ENCODE peak calls at places on chromosomes 2 and 18, in eight cellular contexts. One of them, this sample, is unnamed.

GRCh38 chr18:50614838-50615237 is 55.0 kb downstream of the MAPK4 start:
- DNase-seq in brain microvascular endothelial cell: no peak
- DNase-seq in M059J: no peak
- DNase-seq in progenitor cell of endocrine pancreas: no peak
- DNase-seq in memory B cell: no peak
- DNase-seq in activated CD4-positive, alpha-beta T cell treated with anti-CD3 and anti-CD28 coated beads for 1 hour: no peak
- DNase-seq in colonic mucosa: no peak
- DNase-seq in Calu3: peak
- DNase-seq in this sample: no peak

GRCh38 chr2:3483227-3483985 is 35.9 kb downstream of the ADI1 start:
- DNase-seq in brain microvascular endothelial cell: no peak
- DNase-seq in M059J: no peak
- DNase-seq in progenitor cell of endocrine pancreas: no peak
- DNase-seq in memory B cell: no peak
- DNase-seq in activated CD4-positive, alpha-beta T cell treated with anti-CD3 and anti-CD28 coated beads for 1 hour: no peak
- DNase-seq in colonic mucosa: no peak
- DNase-seq in Calu3: no peak
- DNase-seq in this sample: peak

GRCh38 chr2:119433636-119434327 is 2.1 kb downstream of the TMEM37 start:
- DNase-seq in brain microvascular endothelial cell: no peak
- DNase-seq in M059J: no peak
- DNase-seq in progenitor cell of endocrine pancreas: no peak
- DNase-seq in memory B cell: no peak
- DNase-seq in activated CD4-positive, alpha-beta T cell treated with anti-CD3 and anti-CD28 coated beads for 1 hour: no peak
- DNase-seq in colonic mucosa: peak
- DNase-seq in Calu3: no peak
- DNase-seq in this sample: no peak

GRCh38 chr2:178394816-178395215 is 56.2 kb downstream of the PRKRA start:
- DNase-seq in brain microvascular endothelial cell: no peak
- DNase-seq in M059J: no peak
- DNase-seq in progenitor cell of endocrine pancreas: no peak
- DNase-seq in memory B cell: no peak
- DNase-seq in activated CD4-positive, alpha-beta T cell treated with anti-CD3 and anti-CD28 coated beads for 1 hour: no peak
- DNase-seq in colonic mucosa: no peak
- DNase-seq in Calu3: no peak
- DNase-seq in this sample: no peak

GRCh38 chr2:26503238-26503880 is 25.4 kb upstream of the OTOF start:
- DNase-seq in brain microvascular endothelial cell: peak
- DNase-seq in M059J: peak
- DNase-seq in progenitor cell of endocrine pancreas: peak
- DNase-seq in memory B cell: peak
- DNase-seq in activated CD4-positive, alpha-beta T cell treated with anti-CD3 and anti-CD28 coated beads for 1 hour: peak
- DNase-seq in colonic mucosa: peak
- DNase-seq in Calu3: peak
- DNase-seq in this sample: peak

GRCh38 chr2:105610444-105611327 is 134.0 kb upstream of the NCK2 start:
- DNase-seq in brain microvascular endothelial cell: peak
- DNase-seq in M059J: peak
- DNase-seq in progenitor cell of endocrine pancreas: no peak
- DNase-seq in memory B cell: no peak
- DNase-seq in activated CD4-positive, alpha-beta T cell treated with anti-CD3 and anti-CD28 coated beads for 1 hour: no peak
- DNase-seq in colonic mucosa: no peak
- DNase-seq in Calu3: no peak
- DNase-seq in this sample: no peak

GRCh38 chr2:239949079-239949478 is 76.1 kb downstream of the NDUFA10 start:
- DNase-seq in brain microvascular endothelial cell: no peak
- DNase-seq in M059J: no peak
- DNase-seq in progenitor cell of endocrine pancreas: no peak
- DNase-seq in memory B cell: no peak
- DNase-seq in activated CD4-positive, alpha-beta T cell treated with anti-CD3 and anti-CD28 coated beads for 1 hour: no peak
- DNase-seq in colonic mucosa: no peak
- DNase-seq in Calu3: no peak
- DNase-seq in this sample: no peak

GRCh38 chr2:170098626-170099312 is 79.2 kb upstream of the MYO3B start:
- DNase-seq in brain microvascular endothelial cell: no peak
- DNase-seq in M059J: no peak
- DNase-seq in progenitor cell of endocrine pancreas: no peak
- DNase-seq in memory B cell: no peak
- DNase-seq in activated CD4-positive, alpha-beta T cell treated with anti-CD3 and anti-CD28 coated beads for 1 hour: no peak
- DNase-seq in colonic mucosa: no peak
- DNase-seq in Calu3: no peak
- DNase-seq in this sample: no peak

GRCh38 chr2:38146917-38147307 is 71.0 kb upstream of the CYP1B1 start:
- DNase-seq in brain microvascular endothelial cell: peak
- DNase-seq in M059J: peak
- DNase-seq in progenitor cell of endocrine pancreas: no peak
- DNase-seq in memory B cell: no peak
- DNase-seq in activated CD4-positive, alpha-beta T cell treated with anti-CD3 and anti-CD28 coated beads for 1 hour: no peak
- DNase-seq in colonic mucosa: no peak
- DNase-seq in Calu3: peak
- DNase-seq in this sample: no peak

GRCh38 chr18:67010916-67011315 is 407.0 kb upstream of the CDH19 start:
- DNase-seq in brain microvascular endothelial cell: no peak
- DNase-seq in M059J: peak
- DNase-seq in progenitor cell of endocrine pancreas: no peak
- DNase-seq in memory B cell: no peak
- DNase-seq in activated CD4-positive, alpha-beta T cell treated with anti-CD3 and anti-CD28 coated beads for 1 hour: no peak
- DNase-seq in colonic mucosa: no peak
- DNase-seq in Calu3: no peak
- DNase-seq in this sample: no peak

GRCh38 chr2:200765995-200766660 is 45.6 kb upstream of the BZW1 start:
- DNase-seq in brain microvascular endothelial cell: no peak
- DNase-seq in M059J: peak
- DNase-seq in progenitor cell of endocrine pancreas: no peak
- DNase-seq in memory B cell: no peak
- DNase-seq in activated CD4-positive, alpha-beta T cell treated with anti-CD3 and anti-CD28 coated beads for 1 hour: no peak
- DNase-seq in colonic mucosa: no peak
- DNase-seq in Calu3: no peak
- DNase-seq in this sample: no peak

GRCh38 chr2:222722327-222722946 is 51.0 kb downstream of the MOGAT1 start:
- DNase-seq in brain microvascular endothelial cell: no peak
- DNase-seq in M059J: peak
- DNase-seq in progenitor cell of endocrine pancreas: no peak
- DNase-seq in memory B cell: no peak
- DNase-seq in activated CD4-positive, alpha-beta T cell treated with anti-CD3 and anti-CD28 coated beads for 1 hour: no peak
- DNase-seq in colonic mucosa: no peak
- DNase-seq in Calu3: no peak
- DNase-seq in this sample: no peak

GRCh38 chr2:238722883-238723282 is 125.0 kb upstream of the TWIST2 start:
- DNase-seq in brain microvascular endothelial cell: no peak
- DNase-seq in M059J: no peak
- DNase-seq in progenitor cell of endocrine pancreas: no peak
- DNase-seq in memory B cell: no peak
- DNase-seq in activated CD4-positive, alpha-beta T cell treated with anti-CD3 and anti-CD28 coated beads for 1 hour: no peak
- DNase-seq in colonic mucosa: no peak
- DNase-seq in Calu3: no peak
- DNase-seq in this sample: no peak

GRCh38 chr18:13605901-13606300 is 120.5 kb downstream of the FAM210A start:
- DNase-seq in brain microvascular endothelial cell: no peak
- DNase-seq in M059J: no peak
- DNase-seq in progenitor cell of endocrine pancreas: no peak
- DNase-seq in memory B cell: no peak
- DNase-seq in activated CD4-positive, alpha-beta T cell treated with anti-CD3 and anti-CD28 coated beads for 1 hour: no peak
- DNase-seq in colonic mucosa: no peak
- DNase-seq in Calu3: no peak
- DNase-seq in this sample: no peak

GRCh38 chr2:178397002-178397605 is 53.9 kb downstream of the PRKRA start:
- DNase-seq in brain microvascular endothelial cell: peak
- DNase-seq in M059J: peak
- DNase-seq in progenitor cell of endocrine pancreas: no peak
- DNase-seq in memory B cell: no peak
- DNase-seq in activated CD4-positive, alpha-beta T cell treated with anti-CD3 and anti-CD28 coated beads for 1 hour: no peak
- DNase-seq in colonic mucosa: no peak
- DNase-seq in Calu3: peak
- DNase-seq in this sample: no peak

GRCh38 chr18:28607991-28608390 is 431.1 kb upstream of the CDH2 start:
- DNase-seq in brain microvascular endothelial cell: no peak
- DNase-seq in M059J: no peak
- DNase-seq in progenitor cell of endocrine pancreas: no peak
- DNase-seq in memory B cell: no peak
- DNase-seq in activated CD4-positive, alpha-beta T cell treated with anti-CD3 and anti-CD28 coated beads for 1 hour: no peak
- DNase-seq in colonic mucosa: no peak
- DNase-seq in Calu3: no peak
- DNase-seq in this sample: no peak

GRCh38 chr2:27051902-27052645 is 606 bp downstream of the AGBL5 start:
- DNase-seq in brain microvascular endothelial cell: no peak
- DNase-seq in M059J: no peak
- DNase-seq in progenitor cell of endocrine pancreas: peak
- DNase-seq in memory B cell: no peak
- DNase-seq in activated CD4-positive, alpha-beta T cell treated with anti-CD3 and anti-CD28 coated beads for 1 hour: no peak
- DNase-seq in colonic mucosa: peak
- DNase-seq in Calu3: peak
- DNase-seq in this sample: peak

GRCh38 chr2:204796581-204796980 is 251.3 kb downstream of the PARD3B start:
- DNase-seq in brain microvascular endothelial cell: no peak
- DNase-seq in M059J: peak
- DNase-seq in progenitor cell of endocrine pancreas: no peak
- DNase-seq in memory B cell: no peak
- DNase-seq in activated CD4-positive, alpha-beta T cell treated with anti-CD3 and anti-CD28 coated beads for 1 hour: no peak
- DNase-seq in colonic mucosa: no peak
- DNase-seq in Calu3: no peak
- DNase-seq in this sample: no peak

GRCh38 chr18:79947054-79947755 is 4.2 kb downstream of the SLC66A2 start:
- DNase-seq in brain microvascular endothelial cell: no peak
- DNase-seq in M059J: no peak
- DNase-seq in progenitor cell of endocrine pancreas: no peak
- DNase-seq in memory B cell: no peak
- DNase-seq in activated CD4-positive, alpha-beta T cell treated with anti-CD3 and anti-CD28 coated beads for 1 hour: no peak
- DNase-seq in colonic mucosa: peak
- DNase-seq in Calu3: no peak
- DNase-seq in this sample: peak

GRCh38 chr2:160229591-160229990 is 29.5 kb upstream of the ITGB6 start:
- DNase-seq in brain microvascular endothelial cell: peak
- DNase-seq in M059J: peak
- DNase-seq in progenitor cell of endocrine pancreas: no peak
- DNase-seq in memory B cell: no peak
- DNase-seq in activated CD4-positive, alpha-beta T cell treated with anti-CD3 and anti-CD28 coated beads for 1 hour: no peak
- DNase-seq in colonic mucosa: no peak
- DNase-seq in Calu3: no peak
- DNase-seq in this sample: no peak

GRCh38 chr2:127525692-127526141 is 572 bp downstream of the IWS1 start:
- DNase-seq in brain microvascular endothelial cell: peak
- DNase-seq in M059J: peak
- DNase-seq in progenitor cell of endocrine pancreas: no peak
- DNase-seq in memory B cell: no peak
- DNase-seq in activated CD4-positive, alpha-beta T cell treated with anti-CD3 and anti-CD28 coated beads for 1 hour: no peak
- DNase-seq in colonic mucosa: peak
- DNase-seq in Calu3: no peak
- DNase-seq in this sample: no peak

GRCh38 chr18:48922801-48923730 is 27.7 kb downstream of the SMAD7 start:
- DNase-seq in brain microvascular endothelial cell: peak
- DNase-seq in M059J: peak
- DNase-seq in progenitor cell of endocrine pancreas: no peak
- DNase-seq in memory B cell: no peak
- DNase-seq in activated CD4-positive, alpha-beta T cell treated with anti-CD3 and anti-CD28 coated beads for 1 hour: no peak
- DNase-seq in colonic mucosa: peak
- DNase-seq in Calu3: no peak
- DNase-seq in this sample: peak

GRCh38 chr2:236217926-236218325 is 46.3 kb downstream of the ASB18 start:
- DNase-seq in brain microvascular endothelial cell: no peak
- DNase-seq in M059J: no peak
- DNase-seq in progenitor cell of endocrine pancreas: no peak
- DNase-seq in memory B cell: no peak
- DNase-seq in activated CD4-positive, alpha-beta T cell treated with anti-CD3 and anti-CD28 coated beads for 1 hour: no peak
- DNase-seq in colonic mucosa: peak
- DNase-seq in Calu3: no peak
- DNase-seq in this sample: no peak

GRCh38 chr2:85584354-85584856 is at the start of gene VAMP5:
- DNase-seq in brain microvascular endothelial cell: no peak
- DNase-seq in M059J: peak
- DNase-seq in progenitor cell of endocrine pancreas: no peak
- DNase-seq in memory B cell: no peak
- DNase-seq in activated CD4-positive, alpha-beta T cell treated with anti-CD3 and anti-CD28 coated beads for 1 hour: no peak
- DNase-seq in colonic mucosa: peak
- DNase-seq in Calu3: peak
- DNase-seq in this sample: peak

GRCh38 chr2:217338306-217338916 is 478.5 kb upstream of the TNP1 start:
- DNase-seq in brain microvascular endothelial cell: no peak
- DNase-seq in M059J: peak
- DNase-seq in progenitor cell of endocrine pancreas: no peak
- DNase-seq in memory B cell: no peak
- DNase-seq in activated CD4-positive, alpha-beta T cell treated with anti-CD3 and anti-CD28 coated beads for 1 hour: no peak
- DNase-seq in colonic mucosa: no peak
- DNase-seq in Calu3: no peak
- DNase-seq in this sample: no peak

GRCh38 chr2:219104107-219105050 is 43.7 kb upstream of the IHH start:
- DNase-seq in brain microvascular endothelial cell: peak
- DNase-seq in M059J: peak
- DNase-seq in progenitor cell of endocrine pancreas: no peak
- DNase-seq in memory B cell: no peak
- DNase-seq in activated CD4-positive, alpha-beta T cell treated with anti-CD3 and anti-CD28 coated beads for 1 hour: no peak
- DNase-seq in colonic mucosa: no peak
- DNase-seq in Calu3: peak
- DNase-seq in this sample: no peak

GRCh38 chr2:157627594-157628281 is 926 bp downstream of the ACVR1C start:
- DNase-seq in brain microvascular endothelial cell: peak
- DNase-seq in M059J: peak
- DNase-seq in progenitor cell of endocrine pancreas: no peak
- DNase-seq in memory B cell: no peak
- DNase-seq in activated CD4-positive, alpha-beta T cell treated with anti-CD3 and anti-CD28 coated beads for 1 hour: peak
- DNase-seq in colonic mucosa: peak
- DNase-seq in Calu3: no peak
- DNase-seq in this sample: peak

GRCh38 chr2:75375646-75376582 is 176.6 kb upstream of the TACR1 start:
- DNase-seq in brain microvascular endothelial cell: peak
- DNase-seq in M059J: peak
- DNase-seq in progenitor cell of endocrine pancreas: no peak
- DNase-seq in memory B cell: no peak
- DNase-seq in activated CD4-positive, alpha-beta T cell treated with anti-CD3 and anti-CD28 coated beads for 1 hour: no peak
- DNase-seq in colonic mucosa: no peak
- DNase-seq in Calu3: no peak
- DNase-seq in this sample: no peak

GRCh38 chr2:207674266-207674774 is 37.1 kb upstream of the CCNYL1 start:
- DNase-seq in brain microvascular endothelial cell: no peak
- DNase-seq in M059J: no peak
- DNase-seq in progenitor cell of endocrine pancreas: no peak
- DNase-seq in memory B cell: no peak
- DNase-seq in activated CD4-positive, alpha-beta T cell treated with anti-CD3 and anti-CD28 coated beads for 1 hour: no peak
- DNase-seq in colonic mucosa: no peak
- DNase-seq in Calu3: no peak
- DNase-seq in this sample: no peak

GRCh38 chr18:43526436-43527150 is 249.3 kb upstream of the SYT4 start:
- DNase-seq in brain microvascular endothelial cell: no peak
- DNase-seq in M059J: no peak
- DNase-seq in progenitor cell of endocrine pancreas: no peak
- DNase-seq in memory B cell: no peak
- DNase-seq in activated CD4-positive, alpha-beta T cell treated with anti-CD3 and anti-CD28 coated beads for 1 hour: no peak
- DNase-seq in colonic mucosa: no peak
- DNase-seq in Calu3: no peak
- DNase-seq in this sample: no peak

GRCh38 chr2:191869178-191869577 is 22.3 kb upstream of the CAVIN2 start:
- DNase-seq in brain microvascular endothelial cell: peak
- DNase-seq in M059J: peak
- DNase-seq in progenitor cell of endocrine pancreas: no peak
- DNase-seq in memory B cell: no peak
- DNase-seq in activated CD4-positive, alpha-beta T cell treated with anti-CD3 and anti-CD28 coated beads for 1 hour: no peak
- DNase-seq in colonic mucosa: peak
- DNase-seq in Calu3: peak
- DNase-seq in this sample: no peak

GRCh38 chr2:230262246-230262645 is 36.7 kb downstream of the SP140 start:
- DNase-seq in brain microvascular endothelial cell: no peak
- DNase-seq in M059J: no peak
- DNase-seq in progenitor cell of endocrine pancreas: no peak
- DNase-seq in memory B cell: no peak
- DNase-seq in activated CD4-positive, alpha-beta T cell treated with anti-CD3 and anti-CD28 coated beads for 1 hour: no peak
- DNase-seq in colonic mucosa: no peak
- DNase-seq in Calu3: no peak
- DNase-seq in this sample: no peak

GRCh38 chr2:29114841-29115609 is at the start of gene CLIP4:
- DNase-seq in brain microvascular endothelial cell: peak
- DNase-seq in M059J: no peak
- DNase-seq in progenitor cell of endocrine pancreas: peak
- DNase-seq in memory B cell: peak
- DNase-seq in activated CD4-positive, alpha-beta T cell treated with anti-CD3 and anti-CD28 coated beads for 1 hour: peak
- DNase-seq in colonic mucosa: peak
- DNase-seq in Calu3: peak
- DNase-seq in this sample: peak

GRCh38 chr2:39593439-39594393 is 72.0 kb upstream of the TMEM178A start:
- DNase-seq in brain microvascular endothelial cell: peak
- DNase-seq in M059J: peak
- DNase-seq in progenitor cell of endocrine pancreas: no peak
- DNase-seq in memory B cell: no peak
- DNase-seq in activated CD4-positive, alpha-beta T cell treated with anti-CD3 and anti-CD28 coated beads for 1 hour: no peak
- DNase-seq in colonic mucosa: no peak
- DNase-seq in Calu3: peak
- DNase-seq in this sample: peak